ENCODE peak calls at places on chromosomes 5 and 9, in four cellular contexts. P is MM.1S, G is mesenchymal stem cell, M is neural progenitor cell. C is an unnamed sample.

GRCh38 chr9:4167040-4167671 is 132.7 kb downstream of the GLIS3 start:
- DNase-seq in P (no peak), G (no peak), M (no peak), C (peak; percentile 28)

GRCh38 chr5:124860271-124860670 is 113.8 kb upstream of the ZNF608 start:
- DNase-seq in P (no peak), G (no peak), M (no peak), C (no peak)

GRCh38 chr5:10489810-10490426 is 48.2 kb downstream of the ROPN1L start:
- DNase-seq in P (peak; percentile 52), G (no peak), M (no peak), C (peak; percentile 16)

GRCh38 chr9:14030350-14030823 is 283.6 kb downstream of the NFIB start:
- DNase-seq in P (no peak), G (peak; percentile 73), M (no peak), C (no peak)

GRCh38 chr5:1268666-1269065 is 26.2 kb downstream of the TERT start:
- DNase-seq in P (peak; percentile 40), G (no peak), M (no peak), C (peak; percentile 66)

GRCh38 chr9:7150153-7150890 is 392.5 kb downstream of the KDM4C start:
- DNase-seq in P (no peak), G (no peak), M (no peak), C (no peak)

GRCh38 chr5:115979628-115980041 is 17.4 kb downstream of the LVRN start:
- DNase-seq in P (no peak), G (peak; percentile 57), M (no peak), C (no peak)

GRCh38 chr9:113958556-113958955 is 82.4 kb downstream of the ZNF618 start:
- DNase-seq in P (no peak), G (no peak), M (no peak), C (no peak)

GRCh38 chr5:41508186-41508585 is 2.2 kb downstream of the PLCXD3 start:
- DNase-seq in P (no peak), G (no peak), M (no peak), C (peak; percentile 50)

GRCh38 chr9:90300901-90301688 is 341.5 kb downstream of the DIRAS2 start:
- DNase-seq in P (no peak), G (peak; percentile 94), M (no peak), C (peak; percentile 86)

GRCh38 chr5:65359981-65360380 is 121.7 kb downstream of the ADAMTS6 start:
- DNase-seq in P (no peak), G (no peak), M (no peak), C (no peak)

GRCh38 chr9:95102001-95102433 is 215.5 kb downstream of the FANCC start:
- DNase-seq in P (no peak), G (no peak), M (peak; percentile 30), C (peak; percentile 99)

GRCh38 chr5:122172207-122172606 is 42.9 kb downstream of the ZNF474 start:
- DNase-seq in P (no peak), G (no peak), M (no peak), C (no peak)

GRCh38 chr5:56175465-56175864 is 57.7 kb downstream of the ANKRD55 start:
- DNase-seq in P (no peak), G (peak; percentile 75), M (peak; percentile 56), C (peak; percentile 57)

GRCh38 chr9:35690447-35691324 is 961 bp upstream of the TPM2 start:
- DNase-seq in P (no peak), G (peak; percentile 87), M (peak; percentile 64), C (no peak)

GRCh38 chr9:7937018-7937417 is 137.4 kb upstream of the DMAC1 start:
- DNase-seq in P (no peak), G (no peak), M (no peak), C (no peak)

GRCh38 chr5:117665121-117665520 is 1090.5 kb upstream of the SEMA6A start:
- DNase-seq in P (no peak), G (no peak), M (no peak), C (no peak)

DNA sequence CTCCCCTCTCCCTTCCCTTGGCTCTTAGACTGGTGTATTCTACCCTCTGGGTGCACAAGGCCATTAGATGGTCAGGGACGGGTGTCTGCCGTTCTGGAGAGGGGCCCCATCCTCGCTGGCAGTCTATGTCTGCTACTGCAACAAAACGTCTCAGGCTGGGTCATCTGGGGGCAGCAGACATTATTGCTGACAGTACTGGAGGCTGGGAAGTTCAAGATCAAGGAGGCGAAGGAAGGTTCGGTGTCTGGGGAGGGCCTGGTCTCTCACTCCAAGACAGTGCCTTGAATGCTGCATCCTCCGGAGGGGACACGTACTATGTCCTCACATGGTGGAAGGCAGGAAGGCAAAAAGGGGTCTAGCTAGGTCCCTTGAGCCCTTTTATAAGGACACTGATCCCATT is 93.4 kb upstream of the COL5A1 start:
- DNase-seq in P (no peak), G (no peak), M (no peak), C (no peak)
- H3K4me1 ChIP-seq in P (no peaks in the 10 kb centered on the region), G (peaks cover 65% of the 10 kb centered on the region), M (peaks cover 10% of the 10 kb centered on the region), C (peaks cover 2% of the 10 kb centered on the region)

GRCh38 chr5:140966293-140967225 is at the start of gene PCDHAC2:
- DNase-seq in P (no peak), G (peak; percentile 73), M (peak; percentile 82), C (peak; percentile 68)
- H3K9ac ChIP-seq in P (no peak within 1 kb of the TSS), G (peak within 1 kb of the TSS; percentile 15), M (no peak within 1 kb of the TSS), C (no peak within 1 kb of the TSS)

DNA sequence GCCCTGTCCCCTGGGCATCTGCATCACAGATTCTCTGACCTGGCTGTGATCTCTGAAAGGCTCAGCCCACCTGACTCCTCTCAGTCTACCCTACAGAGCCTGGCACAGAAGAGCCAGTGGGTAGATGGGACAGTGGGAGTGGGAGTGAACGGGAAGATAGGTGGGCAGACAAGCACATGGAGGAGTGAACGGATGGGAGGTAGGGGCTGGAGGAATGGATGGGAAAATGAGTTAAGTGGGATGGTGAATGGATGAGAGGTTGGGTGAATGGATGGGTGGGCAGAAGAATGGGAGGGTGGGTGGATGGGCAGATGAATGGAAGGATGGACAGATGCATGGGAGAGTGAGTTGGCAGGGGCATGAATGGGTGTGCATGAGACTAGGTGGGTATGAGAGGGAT is 18.8 kb downstream of the STK10 start:
- DNase-seq in P (no peak), G (no peak), M (no peak), C (no peak)
- H3K4me1 ChIP-seq in P (peaks cover 3% of the 10 kb centered on the region), G (peaks cover 35% of the 10 kb centered on the region), M (peaks cover 22% of the 10 kb centered on the region), C (peaks cover 20% of the 10 kb centered on the region)

DNA sequence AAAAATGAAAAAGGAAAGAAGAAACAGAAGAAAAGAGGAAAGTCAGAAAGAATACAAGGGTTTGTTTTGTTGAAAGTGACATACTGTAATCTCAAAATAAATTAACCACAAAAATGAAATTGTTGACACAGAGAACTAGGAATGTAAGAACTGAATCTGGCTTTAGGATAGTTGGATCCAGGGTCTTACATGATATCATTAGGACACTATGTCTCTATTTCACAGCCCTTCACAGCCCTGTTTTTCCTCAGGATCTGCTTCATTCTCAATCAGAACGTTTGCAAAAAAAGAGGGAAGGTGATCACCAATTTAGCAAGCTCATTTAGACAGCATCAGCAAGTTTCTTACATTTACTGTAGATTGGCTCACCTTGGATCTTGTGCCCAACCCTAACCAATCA is 188.5 kb upstream of the NREP start:
- DNase-seq in P (no peak), G (no peak), M (no peak), C (no peak)
- H3K9ac ChIP-seq in P (no peak overlapping the region), G (no peak overlapping the region), M (no peak overlapping the region), C (no peak overlapping the region)

GRCh38 chr5:126369083-126369482 is 54.1 kb upstream of the GRAMD2B start:
- DNase-seq in P (no peak), G (no peak), M (no peak), C (no peak)
- H3K4me1 ChIP-seq in P (no peaks in the 10 kb centered on the region), G (peaks cover 10% of the 10 kb centered on the region), M (peaks cover 31% of the 10 kb centered on the region), C (peaks cover 59% of the 10 kb centered on the region)

GRCh38 chr9:121283856-121284732 is 16.1 kb downstream of the GSN start:
- DNase-seq in P (no peak), G (no peak), M (peak; percentile 67), C (no peak)

GRCh38 chr9:121286688-121286972 is 18.7 kb downstream of the GSN start:
- DNase-seq in P (no peak), G (no peak), M (no peak), C (no peak)

GRCh38 chr9:121284733-121285451 is 16.9 kb downstream of the GSN start:
- DNase-seq in P (no peak), G (no peak), M (no peak), C (no peak)

GRCh38 chr9:121286973-121287721 is 19.2 kb downstream of the GSN start:
- DNase-seq in P (no peak), G (peak; percentile 97), M (peak; percentile 83), C (peak; percentile 99)

DNA sequence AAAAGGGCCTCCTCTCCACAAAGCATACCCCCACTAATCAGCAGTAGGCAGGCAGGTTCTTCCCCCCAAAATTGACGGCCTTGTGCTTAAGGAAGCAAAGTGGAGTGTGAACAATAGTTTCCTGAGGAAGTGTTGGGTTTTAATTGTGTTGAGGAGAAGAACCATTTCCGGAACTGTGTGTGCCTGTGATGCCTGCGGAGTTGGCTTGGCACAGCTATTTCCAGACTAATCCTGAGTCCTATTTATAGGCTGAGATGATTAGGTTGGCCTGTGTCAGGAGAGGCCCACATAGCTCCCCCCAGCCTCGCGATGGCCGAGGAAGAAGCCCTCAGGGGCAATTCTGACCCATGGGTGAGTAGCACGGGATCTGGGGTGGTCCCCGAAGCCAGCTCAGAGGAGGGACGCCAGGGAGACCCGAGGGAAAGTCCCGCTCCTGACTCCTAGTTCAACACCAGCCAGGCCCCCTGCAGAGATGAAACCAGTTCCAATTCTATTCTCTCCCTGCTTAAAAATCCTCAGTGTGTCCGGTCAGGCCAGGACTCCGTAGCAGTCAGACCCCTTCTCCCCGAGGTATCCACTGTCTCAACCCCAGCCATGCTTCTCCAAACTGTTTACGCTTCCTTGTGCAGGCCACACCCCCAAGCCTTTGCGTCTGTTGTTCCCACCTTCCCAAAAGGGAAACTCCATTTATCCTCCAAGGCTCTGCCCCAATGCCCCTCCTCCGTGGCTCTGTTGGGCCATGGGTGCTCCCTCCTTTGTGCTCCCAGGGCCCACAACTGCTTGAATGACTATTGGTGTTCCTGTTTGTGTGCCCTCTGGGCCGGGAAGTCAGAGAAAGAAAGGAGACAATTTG is 18.1 kb downstream of the GSN start:
- DNase-seq in P (no peak), G (peak; percentile 90), M (peak; percentile 45), C (peak; percentile 83)
- H3K9ac ChIP-seq in P (no peak overlapping the region), G (peak overlapping the region; percentile 93), M (no peak overlapping the region), C (peak overlapping the region; percentile 92)

C was measured in mammary epithelial cell.